ENCODE peak calls at places on chromosome 1, in four cellular contexts. L is HEK293T, K is Caki2, Z is anterior cingulate cortex. W is an unnamed sample.

GRCh38 chr1:31272369-31272768 is 24.2 kb downstream of the SNRNP40 start:
- DNase-seq in L (no peak), K (no peak), Z (no peak), W (no peak)

GRCh38 chr1:31802190-31803150 is 13.4 kb downstream of the SPOCD1 start:
- DNase-seq in L (no peak), K (no peak), Z (no peak), W (no peak)

GRCh38 chr1:8342325-8342724 is 24.4 kb downstream of the SLC45A1 start:
- DNase-seq in Z (no peak), L (no peak), K (no peak), W (no peak)

GRCh38 chr1:62045579-62045978 is 149.1 kb upstream of the L1TD1 start:
- DNase-seq in Z (no peak), L (no peak), K (peak; percentile 43), W (no peak)

GRCh38 chr1:3097861-3098260 is 28.9 kb downstream of the PRDM16 start:
- DNase-seq in Z (no peak), L (no peak), K (no peak), W (no peak)

GRCh38 chr1:205812271-205812877 is 624 bp downstream of the SLC41A1 start:
- DNase-seq in Z (no peak), K (peak; percentile 12), L (peak; percentile 60), W (no peak)

GRCh38 chr1:201791051-201791774 is 37.7 kb upstream of the IPO9 start:
- DNase-seq in L (no peak), K (no peak), Z (peak; percentile 35), W (no peak)

GRCh38 chr1:22024485-22025367 is 23.3 kb downstream of the CELA3A start:
- DNase-seq in K (no peak), L (peak; percentile 55), Z (peak; percentile 56), W (no peak)

GRCh38 chr1:65948609-65949229 is 156.0 kb downstream of the PDE4B start:
- DNase-seq in K (peak; percentile 23), L (no peak), Z (no peak), W (no peak)

GRCh38 chr1:178093958-178094751 is at the start of gene RASAL2:
- DNase-seq in K (peak; percentile 80), Z (peak; percentile 68), L (peak; percentile 73), W (no peak)

GRCh38 chr1:111052246-111052645 is 87.6 kb downstream of the DRAM2 start:
- DNase-seq in K (no peak), Z (no peak), L (no peak), W (no peak)